ENCODE peak calls at places on chromosomes 6 and 20, in four cellular contexts. One of them, this sample, is unnamed.

GRCh38 chr6:97068211-97068610 is 143.7 kb downstream of the KLHL32 start:
- DNase-seq in WTC11: no peak
- DNase-seq in choroid plexus epithelial cell: peak
- DNase-seq in type B pancreatic cell: no peak
- DNase-seq in this sample: no peak

GRCh38 chr6:44129841-44130322 is 2.5 kb downstream of the TMEM63B start:
- DNase-seq in WTC11: no peak
- DNase-seq in choroid plexus epithelial cell: no peak
- DNase-seq in type B pancreatic cell: no peak
- DNase-seq in this sample: no peak

GRCh38 chr6:397056-397455 is 5.5 kb downstream of the IRF4 start:
- DNase-seq in WTC11: no peak
- DNase-seq in choroid plexus epithelial cell: no peak
- DNase-seq in type B pancreatic cell: no peak
- DNase-seq in this sample: no peak

GRCh38 chr6:35185302-35185681 is 28.5 kb upstream of the SCUBE3 start:
- DNase-seq in WTC11: no peak
- DNase-seq in choroid plexus epithelial cell: peak
- DNase-seq in type B pancreatic cell: no peak
- DNase-seq in this sample: no peak

GRCh38 chr20:3420211-3420707 is 12.8 kb upstream of the DNAAF9 start:
- DNase-seq in WTC11: no peak
- DNase-seq in choroid plexus epithelial cell: peak
- DNase-seq in type B pancreatic cell: no peak
- DNase-seq in this sample: no peak

GRCh38 chr20:52996726-52997125 is 24.6 kb downstream of the TSHZ2 start:
- DNase-seq in WTC11: no peak
- DNase-seq in choroid plexus epithelial cell: no peak
- DNase-seq in type B pancreatic cell: no peak
- DNase-seq in this sample: no peak

GRCh38 chr6:4883298-4883697 is 107.1 kb downstream of the CDYL start:
- DNase-seq in WTC11: no peak
- DNase-seq in choroid plexus epithelial cell: no peak
- DNase-seq in type B pancreatic cell: no peak
- DNase-seq in this sample: no peak

GRCh38 chr6:151413372-151414145 is 22.2 kb upstream of the ZBTB2 start:
- DNase-seq in WTC11: no peak
- DNase-seq in choroid plexus epithelial cell: no peak
- DNase-seq in type B pancreatic cell: no peak
- DNase-seq in this sample: no peak

GRCh38 chr6:30364591-30364990 is 19.6 kb downstream of the RPP21 start:
- DNase-seq in WTC11: peak
- DNase-seq in choroid plexus epithelial cell: no peak
- DNase-seq in type B pancreatic cell: no peak
- DNase-seq in this sample: peak

GRCh38 chr6:117231466-117231865 is 33.9 kb upstream of the VGLL2 start:
- DNase-seq in WTC11: no peak
- DNase-seq in choroid plexus epithelial cell: no peak
- DNase-seq in type B pancreatic cell: no peak
- DNase-seq in this sample: no peak

GRCh38 chr6:132190097-132190814 is 211.0 kb downstream of the MOXD1 start:
- DNase-seq in WTC11: no peak
- DNase-seq in choroid plexus epithelial cell: peak
- DNase-seq in type B pancreatic cell: no peak
- DNase-seq in this sample: no peak

GRCh38 chr6:118748311-118749062 is 97.1 kb upstream of the CEP85L start:
- DNase-seq in WTC11: peak
- DNase-seq in choroid plexus epithelial cell: no peak
- DNase-seq in type B pancreatic cell: no peak
- DNase-seq in this sample: peak

GRCh38 chr6:145445674-145446073 is 289.6 kb downstream of the EPM2A start:
- DNase-seq in WTC11: no peak
- DNase-seq in choroid plexus epithelial cell: no peak
- DNase-seq in type B pancreatic cell: no peak
- DNase-seq in this sample: no peak

GRCh38 chr6:51339728-51340127 is 521.1 kb downstream of the TFAP2B start:
- DNase-seq in WTC11: no peak
- DNase-seq in choroid plexus epithelial cell: no peak
- DNase-seq in type B pancreatic cell: no peak
- DNase-seq in this sample: peak

GRCh38 chr20:9070304-9070703 is 1.4 kb downstream of the PLCB4 start:
- DNase-seq in WTC11: no peak
- DNase-seq in choroid plexus epithelial cell: no peak
- DNase-seq in type B pancreatic cell: no peak
- DNase-seq in this sample: no peak

GRCh38 chr20:3710703-3711417 is 1.5 kb downstream of the SIGLEC1 start:
- DNase-seq in WTC11: peak
- DNase-seq in choroid plexus epithelial cell: peak
- DNase-seq in type B pancreatic cell: no peak
- DNase-seq in this sample: peak

GRCh38 chr6:47207261-47207660 is 102.4 kb downstream of the TNFRSF21 start:
- DNase-seq in WTC11: no peak
- DNase-seq in choroid plexus epithelial cell: no peak
- DNase-seq in type B pancreatic cell: no peak
- DNase-seq in this sample: no peak

GRCh38 chr6:31158863-31159855 is 770 bp downstream of the TCF19 start:
- DNase-seq in WTC11: peak
- DNase-seq in choroid plexus epithelial cell: no peak
- DNase-seq in type B pancreatic cell: no peak
- DNase-seq in this sample: no peak

GRCh38 chr6:2877960-2878359 is 25.1 kb downstream of the SERPINB9 start:
- DNase-seq in WTC11: no peak
- DNase-seq in choroid plexus epithelial cell: no peak
- DNase-seq in type B pancreatic cell: no peak
- DNase-seq in this sample: no peak

GRCh38 chr6:169752074-169752623 is 727 bp downstream of the ERMARD start:
- DNase-seq in WTC11: no peak
- DNase-seq in choroid plexus epithelial cell: no peak
- DNase-seq in type B pancreatic cell: no peak
- DNase-seq in this sample: no peak